ENCODE peak calls at places on chromosomes 13 and 19, in seven cellular contexts. M is tibial nerve, Q is transverse colon, V is adrenal gland, B is K562, X is esophagus squamous epithelium, J is heart left ventricle. O is an unnamed sample.

GRCh38 chr13:27170221-27170520 is 1.4 kb downstream of the USP12 start:
- DNase-seq in B (no peak), V (no peak), J (no peak), Q (no peak), M (no peak), X (no peak), O (no peak)

GRCh38 chr19:18122424-18122823 is 24.8 kb downstream of the MAST3 start:
- DNase-seq in B (no peak), J (no peak), Q (no peak), X (no peak), V (no peak), M (no peak), O (no peak)

GRCh38 chr19:13023666-13024065 is 28.4 kb downstream of the NFIX start:
- DNase-seq in J (no peak), M (no peak), V (no peak), Q (no peak), X (no peak), B (peak; percentile 46), O (no peak)

GRCh38 chr13:50168803-50169202 is 153.6 kb downstream of the KCNRG start:
- DNase-seq in Q (no peak), M (no peak), B (no peak), V (no peak), J (no peak), X (no peak), O (no peak)

GRCh38 chr19:15264061-15264932 is 32.0 kb upstream of the EPHX3 start:
- DNase-seq in V (peak; percentile 81), X (no peak), M (peak; percentile 76), Q (peak; percentile 78), B (peak; percentile 66), J (peak; percentile 75), O (peak; percentile 72)

GRCh38 chr19:2495130-2495641 is 19.3 kb downstream of the GADD45B start:
- DNase-seq in B (no peak), Q (peak; percentile 93), V (peak; percentile 90), X (no peak), J (peak; percentile 88), M (peak; percentile 59), O (peak; percentile 86)

GRCh38 chr13:34657716-34658115 is 284.4 kb upstream of the NBEA start:
- DNase-seq in M (no peak), J (no peak), V (no peak), B (no peak), X (no peak), Q (no peak), O (no peak)

GRCh38 chr19:3618144-3618810 is 8.3 kb downstream of the CACTIN start:
- DNase-seq in Q (peak; percentile 70), M (peak; percentile 60), V (peak; percentile 80), B (peak; percentile 90), X (no peak), J (peak; percentile 73), O (peak; percentile 71)

GRCh38 chr19:18194554-18195238 is 1.7 kb downstream of the MPV17L2 start:
- DNase-seq in Q (peak; percentile 49), B (peak; percentile 86), V (peak; percentile 81), M (no peak), X (no peak), J (no peak), O (no peak)

GRCh38 chr19:4288091-4288777 is 9.2 kb downstream of the SHD start:
- DNase-seq in B (peak; percentile 80), J (no peak), V (no peak), X (no peak), M (no peak), Q (no peak), O (no peak)

GRCh38 chr19:1130801-1131717 is 27.3 kb downstream of the GPX4 start:
- DNase-seq in V (no peak), M (no peak), Q (peak; percentile 70), X (no peak), B (no peak), J (no peak), O (no peak)

GRCh38 chr13:94073006-94073744 is 406.3 kb downstream of the DCT start:
- DNase-seq in B (no peak), M (no peak), V (no peak), J (no peak), Q (no peak), X (no peak), O (no peak)

GRCh38 chr13:73054712-73055111 is 4.1 kb upstream of the KLF5 start:
- DNase-seq in J (no peak), V (no peak), Q (no peak), X (no peak), B (no peak), M (no peak), O (no peak)

GRCh38 chr13:88908896-88909535 is 1237.8 kb downstream of the SLITRK5 start:
- DNase-seq in J (no peak), V (no peak), Q (no peak), M (peak; percentile 12), X (no peak), B (no peak), O (no peak)

GRCh38 chr13:85974604-85975366 is 175.6 kb upstream of the SLITRK6 start:
- DNase-seq in Q (no peak), B (no peak), M (no peak), X (no peak), J (no peak), V (no peak), O (no peak)

GRCh38 chr13:97423300-97424045 is 10.5 kb upstream of the RAP2A start:
- DNase-seq in Q (no peak), M (no peak), B (no peak), X (no peak), J (no peak), V (peak; percentile 56), O (no peak)

GRCh38 chr19:19652482-19653295 is 9.2 kb upstream of the GMIP start:
- DNase-seq in Q (no peak), M (no peak), B (no peak), X (no peak), J (no peak), V (no peak), O (no peak)

GRCh38 chr13:47598340-47598911 is 402.6 kb downstream of the SUCLA2 start:
- DNase-seq in X (no peak), J (no peak), B (no peak), Q (no peak), M (no peak), V (no peak), O (no peak)

GRCh38 chr13:112457485-112457884 is 81.3 kb downstream of the SPACA7 start:
- DNase-seq in X (no peak), B (no peak), J (no peak), Q (no peak), M (no peak), V (no peak), O (no peak)

GRCh38 chr19:10797078-10797477 is 38.9 kb downstream of the TMED1 start:
- DNase-seq in M (no peak), J (no peak), X (no peak), Q (no peak), V (no peak), B (no peak), O (no peak)

GRCh38 chr13:64709079-64709478 is 2521.1 kb downstream of the PCDH9 start:
- DNase-seq in B (no peak), Q (no peak), J (no peak), M (no peak), V (no peak), X (no peak), O (no peak)

GRCh38 chr13:108629988-108630387 is 577 bp downstream of the MYO16 start:
- DNase-seq in V (no peak), X (no peak), B (no peak), Q (no peak), M (no peak), J (no peak), O (no peak)

GRCh38 chr19:35774274-35775045 is 904 bp upstream of the ARHGAP33 start:
- DNase-seq in B (no peak), M (no peak), J (no peak), X (no peak), V (no peak), Q (no peak), O (no peak)

GRCh38 chr19:11230621-11231386 is 8.6 kb upstream of the ANGPTL8 start:
- DNase-seq in B (no peak), V (no peak), J (no peak), M (no peak), Q (no peak), X (no peak), O (no peak)

GRCh38 chr19:35903550-35904179 is 1.3 kb downstream of the HCST start:
- DNase-seq in Q (peak; percentile 86), J (peak; percentile 80), V (peak; percentile 75), B (peak; percentile 88), X (peak; percentile 75), M (peak; percentile 57), O (peak; percentile 82)

GRCh38 chr19:34482380-34483250 is 1.1 kb downstream of the WTIP start:
- DNase-seq in X (no peak), M (no peak), V (peak; percentile 23), J (no peak), Q (no peak), B (no peak), O (peak; percentile 62)

GRCh38 chr19:55405638-55406037 is 1.9 kb downstream of the UBE2S start:
- DNase-seq in Q (no peak), J (no peak), B (no peak), M (no peak), V (no peak), X (no peak), O (no peak)

DNA sequence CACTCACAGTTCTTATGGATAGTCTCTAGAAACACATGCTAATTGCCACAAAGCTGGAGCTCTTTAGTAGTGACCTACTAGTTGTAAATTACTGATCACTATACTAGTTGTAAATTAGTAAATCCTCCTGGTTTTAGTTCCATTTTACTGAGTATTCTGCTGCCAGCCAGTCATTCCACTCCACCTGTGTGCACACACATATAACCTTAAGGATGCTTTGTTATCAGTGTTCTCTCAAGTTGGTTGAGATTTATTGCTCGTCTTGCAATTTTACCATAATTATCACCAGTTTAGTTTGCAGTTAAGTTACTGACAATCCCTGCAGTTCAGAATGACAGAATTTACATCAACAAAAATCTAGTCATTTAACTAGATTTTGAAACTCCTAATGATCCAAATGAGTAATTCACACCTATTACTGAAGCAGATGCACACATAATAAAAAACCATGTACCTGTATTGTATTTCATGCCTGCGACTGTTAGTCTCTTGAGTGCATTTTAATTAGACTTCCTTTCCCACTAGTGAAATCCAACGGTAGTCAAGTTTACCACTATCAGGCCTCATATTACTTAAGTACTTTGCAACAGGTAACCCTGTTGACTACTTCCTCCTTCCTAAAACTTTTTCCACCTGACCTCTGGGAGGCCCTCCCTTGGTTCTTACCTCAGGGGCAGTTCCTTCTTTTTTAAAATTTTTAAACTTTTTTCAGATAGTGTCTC is 7.6 kb downstream of the TPT1 start:
- DNase-seq in M (no peak), Q (no peak), V (no peak), X (no peak), B (no peak), J (no peak), O (no peak)
- TF ChIP-seq POLR2A in M (no peak), Q (no peak), V (no peak), X (no peak), B (no peak), J (no peak), O (no peak)

GRCh38 chr13:110466261-110466660 is 95.3 kb downstream of the RAB20 start:
- DNase-seq in Q (no peak), B (no peak), J (no peak), V (no peak), X (no peak), M (no peak), O (no peak)
- H3K27ac ChIP-seq in Q (no peak overlapping the region), B (no peak overlapping the region), J (no peak overlapping the region), V (no peak overlapping the region), X (no peak overlapping the region), M (no peak overlapping the region), O (no peak overlapping the region)

GRCh38 chr13:46555722-46556121 is 2.8 kb downstream of the LRCH1 start:
- DNase-seq in Q (no peak), B (no peak), J (no peak), X (no peak), V (no peak), M (no peak), O (no peak)
- H3K4me3 ChIP-seq in Q (no peak overlapping the region), B (no peak overlapping the region), J (no peak overlapping the region), X (no peak overlapping the region), V (no peak overlapping the region), M (no peak overlapping the region), O (no peak overlapping the region)

GRCh38 chr19:53879145-53880037 is 2.6 kb upstream of the PRKCG start:
- DNase-seq in V (peak; percentile 80), J (peak; percentile 95), Q (peak; percentile 91), B (peak; percentile 90), M (peak; percentile 88), X (no peak), O (peak; percentile 85)
- TF ChIP-seq POLR2A in V (no peak), J (no peak), Q (no peak), B (no peak), M (no peak), X (no peak), O (no peak)